ENCODE peak calls at places on chromosomes 7 and 10, in ten cellular contexts. V, W, J, H, R, D, P, Q, E and M are unnamed samples.

GRCh38 chr10:95524358-95525032 is 36.7 kb downstream of the SORBS1 start:
- DNase-seq in Q (no peak), R (no peak), V (no peak), E (no peak), J (no peak), P (no peak), W (no peak), H (no peak), D (no peak), M (no peak)

GRCh38 chr10:121633056-121633455 is 34.8 kb upstream of the FGFR2 start:
- DNase-seq in J (no peak), V (no peak), W (no peak), Q (no peak), P (no peak), H (no peak), R (no peak), E (no peak), D (no peak), M (no peak)

GRCh38 chr7:31758770-31759169 is 71.8 kb downstream of the PPP1R17 start:
- DNase-seq in J (no peak), V (no peak), H (no peak), R (no peak), P (no peak), E (peak), Q (no peak), W (no peak), D (no peak), M (no peak)

GRCh38 chr10:12605580-12606405 is 256.4 kb downstream of the CAMK1D start:
- DNase-seq in Q (peak), E (peak), H (peak), P (peak), V (no peak), D (peak), W (peak), R (peak), J (peak), M (peak)

GRCh38 chr7:130297628-130298027 is 4.7 kb downstream of the CPA4 start:
- DNase-seq in W (no peak), E (no peak), D (no peak), V (no peak), H (no peak), Q (no peak), J (no peak), P (no peak), R (no peak), M (no peak)

GRCh38 chr10:8453587-8453986 is 399.1 kb downstream of the GATA3 start:
- DNase-seq in Q (peak), P (no peak), D (peak), R (no peak), E (no peak), J (no peak), V (no peak), W (no peak), H (no peak), M (peak)

GRCh38 chr7:102434039-102434481 is 685 bp downstream of the ORAI2 start:
- DNase-seq in P (no peak), R (no peak), D (peak), H (peak), V (no peak), Q (no peak), J (no peak), E (peak), W (no peak), M (no peak)

GRCh38 chr7:1022356-1022755 is 22.0 kb upstream of the GPR146 start:
- DNase-seq in W (no peak), R (peak), Q (no peak), V (no peak), J (no peak), P (no peak), H (no peak), E (no peak), D (no peak), M (no peak)

DNA sequence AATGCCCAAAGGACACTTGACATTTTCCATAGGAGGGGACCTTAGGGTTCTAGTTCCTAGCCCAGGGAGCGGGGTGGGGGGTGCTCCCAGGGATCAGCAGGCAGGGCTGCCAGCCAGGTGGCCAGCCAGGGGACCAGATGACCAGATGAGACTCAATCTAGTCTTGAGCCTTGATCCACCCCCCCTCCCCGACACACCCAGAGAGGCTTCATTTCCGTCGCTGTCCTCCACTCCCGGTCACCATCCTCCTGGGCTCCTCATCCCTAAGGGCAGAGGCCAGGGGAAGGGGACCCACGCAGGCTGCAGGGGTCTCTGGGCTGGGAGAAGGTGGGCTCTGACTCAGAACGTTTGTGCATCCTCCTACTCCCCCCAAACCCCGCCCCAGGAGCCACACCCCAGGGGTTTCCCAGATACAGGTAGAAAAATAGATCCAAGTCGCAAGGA is 1.0 kb downstream of the STX1A start:
- DNase-seq in R (no peak), V (no peak), E (no peak), J (no peak), H (no peak), W (no peak), Q (no peak), D (no peak), P (no peak), M (no peak)
- H3K4me3 ChIP-seq in R (peak), V (peak), E (peak), J (peak), H (peak), W (peak), Q (peak), D (peak), P (peak), M (peak)

GRCh38 chr10:33837736-33838135 is 503.3 kb upstream of the NRP1 start:
- DNase-seq in W (no peak), R (no peak), P (no peak), E (no peak), D (no peak), H (no peak), Q (no peak), J (no peak), V (no peak), M (no peak)
- TF ChIP-seq CTCF in W (no peak), R (no peak), P (no peak), E (no peak), D (no peak), H (no peak), Q (no peak), J (no peak), V (no peak), M (no peak)

DNA sequence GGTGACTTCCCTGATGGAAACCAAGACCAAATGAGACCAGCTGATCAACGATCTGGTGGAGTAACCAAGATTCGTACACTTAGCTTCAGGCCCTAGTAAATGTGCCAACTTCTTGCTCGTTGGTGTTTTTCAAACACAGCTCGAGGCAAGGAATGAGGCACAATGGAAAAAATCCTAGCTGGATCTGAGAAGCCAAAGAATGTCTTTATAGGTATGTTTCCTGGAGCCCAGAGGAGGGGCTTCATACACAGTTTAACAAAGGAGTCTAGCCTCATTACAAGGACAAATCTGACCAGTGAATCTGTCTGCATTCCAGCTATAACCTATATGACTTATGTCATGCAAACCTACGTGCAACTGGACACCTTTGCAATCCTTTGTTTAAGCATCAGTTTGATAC is 3.7 kb downstream of the COL17A1 start:
- DNase-seq in P (no peak), W (no peak), D (no peak), R (no peak), V (no peak), H (no peak), Q (no peak), J (no peak), E (no peak), M (peak)
- H3K4me3 ChIP-seq in P (no peak), W (no peak), D (no peak), R (no peak), V (no peak), H (no peak), Q (no peak), J (no peak), E (no peak), M (peak)

DNA sequence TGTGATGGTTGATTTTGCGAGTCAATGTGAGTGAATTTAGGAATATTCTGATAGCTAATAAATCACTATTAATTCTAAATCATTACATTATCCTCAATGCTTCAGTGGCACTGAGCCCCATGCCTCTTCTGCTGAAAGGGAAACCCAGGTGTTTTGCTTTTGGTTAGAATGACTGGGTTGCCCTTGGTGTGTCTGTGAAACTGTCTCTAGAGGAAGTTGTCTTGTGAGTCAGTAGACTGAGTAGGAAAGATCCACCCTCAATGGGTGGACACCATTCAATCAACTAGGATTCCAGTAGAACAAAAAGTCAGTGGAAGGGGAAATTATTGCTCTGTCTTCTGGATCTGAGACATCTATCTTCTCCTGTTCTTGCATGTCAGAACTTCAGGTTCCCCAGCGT is 472.4 kb downstream of the ANKRD7 start:
- DNase-seq in P (no peak), Q (no peak), E (no peak), D (no peak), H (no peak), W (no peak), J (no peak), R (no peak), V (no peak), M (peak)
- TF ChIP-seq CTCF in P (no peak), Q (no peak), E (no peak), D (no peak), H (no peak), W (no peak), J (no peak), R (no peak), V (no peak), M (no peak)

DNA sequence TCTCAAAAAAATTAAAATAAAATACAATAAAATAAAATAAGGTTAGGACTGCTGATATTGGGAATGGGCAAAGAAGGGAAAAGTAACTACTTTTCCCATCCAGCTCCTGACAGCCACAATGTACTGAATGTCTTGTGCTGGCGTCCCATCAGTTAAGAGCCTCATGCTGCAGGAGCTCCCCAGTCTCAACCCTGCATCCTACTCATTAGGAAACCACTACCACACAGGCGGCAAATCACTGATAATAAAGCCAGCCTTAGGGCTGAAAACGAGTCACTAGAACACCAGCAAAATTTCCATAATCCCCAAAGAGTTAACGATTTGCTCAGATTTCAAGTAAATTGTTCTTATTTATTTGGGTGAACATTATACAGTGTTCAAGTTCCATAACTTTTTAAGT is 4.3 kb downstream of the YWHAG start:
- DNase-seq in J (no peak), R (no peak), E (no peak), Q (no peak), P (no peak), H (no peak), D (peak), V (no peak), W (no peak), M (no peak)
- H3K4me3 ChIP-seq in J (no peak), R (peak), E (no peak), Q (no peak), P (no peak), H (no peak), D (no peak), V (no peak), W (no peak), M (no peak)

DNA sequence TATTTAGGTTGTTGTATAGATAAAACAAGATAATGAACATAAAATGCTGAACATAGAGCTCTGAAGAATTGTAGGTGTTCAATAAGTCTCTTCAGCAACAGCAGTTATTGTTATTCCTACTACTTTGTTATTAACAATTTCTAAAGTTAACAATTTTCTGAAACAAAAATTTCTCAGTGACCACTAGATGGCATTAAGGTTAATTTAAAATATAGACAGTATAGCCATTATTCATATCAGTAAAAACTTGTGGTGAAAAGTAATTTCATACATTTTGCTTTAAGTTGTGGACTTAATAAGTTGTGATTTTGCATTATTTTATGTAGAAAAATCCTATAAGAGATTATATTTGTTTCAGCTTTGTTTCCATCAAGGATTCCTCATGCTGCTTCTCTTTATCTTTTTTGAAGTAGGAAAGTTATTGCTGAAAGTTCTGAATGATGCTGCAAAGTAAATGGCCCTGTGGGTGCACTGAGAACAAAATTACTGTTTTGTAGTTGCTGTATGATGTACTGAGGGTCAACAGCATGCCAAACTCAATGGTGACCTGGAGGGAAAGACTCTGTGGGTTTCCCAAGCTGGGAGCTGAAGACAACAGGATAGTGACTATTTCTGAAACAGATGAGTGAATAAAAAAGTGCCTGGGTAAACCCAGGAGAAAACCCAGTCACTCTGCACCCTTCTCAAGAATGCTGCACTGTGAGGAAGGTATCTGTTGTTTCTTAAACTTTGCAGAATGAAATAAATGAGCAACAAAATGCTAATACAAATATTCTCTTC is 253.6 kb downstream of the KIF20B start:
- DNase-seq in E (no peak), P (no peak), D (peak), V (no peak), W (no peak), Q (no peak), H (no peak), J (no peak), R (no peak), M (no peak)
- TF ChIP-seq CTCF in E (peak), P (peak), D (peak), V (peak), W (no peak), Q (no peak), H (peak), J (peak), R (no peak), M (no peak)

DNA sequence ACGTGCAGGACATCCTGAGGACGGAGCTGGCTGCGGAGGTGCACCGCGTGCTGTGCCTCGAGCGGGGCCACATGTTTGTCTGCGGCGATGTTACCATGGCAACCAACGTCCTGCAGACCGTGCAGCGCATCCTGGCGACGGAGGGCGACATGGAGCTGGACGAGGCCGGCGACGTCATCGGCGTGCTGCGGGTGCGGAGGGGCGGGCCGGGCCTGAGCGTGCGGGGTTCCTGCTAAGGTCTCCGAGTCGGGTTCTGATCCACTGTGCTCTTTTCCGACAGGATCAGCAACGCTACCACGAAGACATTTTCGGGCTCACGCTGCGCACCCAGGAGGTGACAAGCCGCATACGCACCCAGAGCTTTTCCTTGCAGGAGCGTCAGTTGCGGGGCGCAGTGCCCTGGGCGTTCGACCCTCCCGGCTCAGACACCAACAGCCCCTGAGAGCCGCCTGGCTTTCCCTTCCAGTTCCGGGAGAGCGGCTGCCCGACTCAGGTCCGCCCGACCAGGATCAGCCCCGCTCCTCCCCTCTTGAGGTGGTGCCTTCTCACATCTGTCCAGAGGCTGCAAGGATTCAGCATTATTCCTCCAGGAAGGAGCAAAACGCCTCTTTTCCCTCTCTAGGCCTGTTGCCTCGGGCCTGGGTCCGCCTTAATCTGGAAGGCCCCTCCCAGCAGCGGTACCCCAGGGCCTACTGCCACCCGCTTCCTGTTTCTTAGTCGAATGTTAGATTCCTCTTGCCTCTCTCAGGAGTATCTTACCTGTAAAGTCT is 10.4 kb downstream of the ATG9B start:
- DNase-seq in W (peak), V (no peak), E (peak), D (peak), R (peak), P (no peak), J (peak), Q (no peak), H (no peak), M (peak)
- H3K4me3 ChIP-seq in W (peak), V (no peak), E (no peak), D (no peak), R (peak), P (peak), J (peak), Q (no peak), H (no peak), M (peak)

GRCh38 chr10:114403545-114404161 is 649 bp downstream of the AFAP1L2 start:
- DNase-seq in P (no peak), E (no peak), Q (no peak), D (no peak), J (peak), H (peak), W (peak), V (no peak), R (no peak), M (peak)
- TF ChIP-seq CTCF in P (peak), E (no peak), Q (no peak), D (peak), J (peak), H (peak), W (no peak), V (peak), R (no peak), M (peak)